ENCODE peak calls at places on chromosomes 4 and X, in four cellular contexts. One of them, this sample, is unnamed.
A peak's percentile ranks its signal among the peaks of the same experiment; 100 is the strongest.

GRCh38 chr4:168796362-168797106 is 213.5 kb downstream of the CBR4 start:
- DNase-seq in Peyer's patch: peak; percentile 66
- DNase-seq in retinal pigment epithelial cell: no peak
- DNase-seq in effector memory CD4-positive, alpha-beta T cell: no peak
- DNase-seq in this sample: no peak

GRCh38 chr4:112860731-112861377 is 188.6 kb upstream of the ANK2 start:
- DNase-seq in retinal pigment epithelial cell: no peak
- DNase-seq in Peyer's patch: no peak
- DNase-seq in effector memory CD4-positive, alpha-beta T cell: no peak
- DNase-seq in this sample: no peak

GRCh38 chrX:1153940-1154339 is 58.5 kb downstream of the CRLF2 start:
- DNase-seq in Peyer's patch: peak; percentile 7
- DNase-seq in retinal pigment epithelial cell: no peak
- DNase-seq in effector memory CD4-positive, alpha-beta T cell: no peak
- DNase-seq in this sample: no peak

GRCh38 chr4:54945838-54946237 is 179.6 kb downstream of the KDR start:
- DNase-seq in effector memory CD4-positive, alpha-beta T cell: no peak
- DNase-seq in Peyer's patch: no peak
- DNase-seq in retinal pigment epithelial cell: no peak
- DNase-seq in this sample: no peak

GRCh38 chr4:149203256-149204001 is 612.2 kb downstream of the IQCM start:
- DNase-seq in effector memory CD4-positive, alpha-beta T cell: no peak
- DNase-seq in retinal pigment epithelial cell: peak; percentile 58
- DNase-seq in Peyer's patch: peak; percentile 60
- DNase-seq in this sample: no peak

GRCh38 chrX:7133036-7133412 is 14.5 kb upstream of the STS start:
- DNase-seq in retinal pigment epithelial cell: no peak
- DNase-seq in Peyer's patch: no peak
- DNase-seq in effector memory CD4-positive, alpha-beta T cell: no peak
- DNase-seq in this sample: no peak

GRCh38 chrX:148811236-148811635 is 310.8 kb downstream of the AFF2 start:
- DNase-seq in effector memory CD4-positive, alpha-beta T cell: no peak
- DNase-seq in retinal pigment epithelial cell: no peak
- DNase-seq in Peyer's patch: no peak
- DNase-seq in this sample: no peak

GRCh38 chrX:50704360-50704759 is 109.6 kb downstream of the SHROOM4 start:
- DNase-seq in Peyer's patch: no peak
- DNase-seq in retinal pigment epithelial cell: no peak
- DNase-seq in effector memory CD4-positive, alpha-beta T cell: no peak
- DNase-seq in this sample: no peak

GRCh38 chrX:74119016-74119910 is 184.7 kb upstream of the ZCCHC13 start:
- DNase-seq in effector memory CD4-positive, alpha-beta T cell: no peak
- DNase-seq in retinal pigment epithelial cell: no peak
- DNase-seq in Peyer's patch: no peak
- DNase-seq in this sample: no peak

GRCh38 chrX:50988649-50989048 is 78.1 kb downstream of the BMP15 start:
- DNase-seq in Peyer's patch: peak; percentile 53
- DNase-seq in effector memory CD4-positive, alpha-beta T cell: no peak
- DNase-seq in retinal pigment epithelial cell: no peak
- DNase-seq in this sample: peak; percentile 8

GRCh38 chrX:10884246-10884645 is 226.9 kb upstream of the HCCS start:
- DNase-seq in effector memory CD4-positive, alpha-beta T cell: no peak
- DNase-seq in Peyer's patch: no peak
- DNase-seq in retinal pigment epithelial cell: no peak
- DNase-seq in this sample: no peak

GRCh38 chr4:2436301-2436700 is 17.5 kb downstream of the CFAP99 start:
- DNase-seq in effector memory CD4-positive, alpha-beta T cell: no peak
- DNase-seq in Peyer's patch: peak; percentile 60
- DNase-seq in retinal pigment epithelial cell: no peak
- DNase-seq in this sample: no peak

GRCh38 chrX:129239371-129239770 is 283.9 kb downstream of the SMARCA1 start:
- DNase-seq in effector memory CD4-positive, alpha-beta T cell: no peak
- DNase-seq in Peyer's patch: no peak
- DNase-seq in retinal pigment epithelial cell: peak; percentile 3
- DNase-seq in this sample: no peak

GRCh38 chr4:7628432-7628831 is 193.7 kb upstream of the PSAPL1 start:
- DNase-seq in effector memory CD4-positive, alpha-beta T cell: no peak
- DNase-seq in Peyer's patch: no peak
- DNase-seq in retinal pigment epithelial cell: no peak
- DNase-seq in this sample: no peak

GRCh38 chr4:7625073-7625472 is 190.3 kb upstream of the PSAPL1 start:
- DNase-seq in retinal pigment epithelial cell: no peak
- DNase-seq in effector memory CD4-positive, alpha-beta T cell: no peak
- DNase-seq in Peyer's patch: no peak
- DNase-seq in this sample: no peak

GRCh38 chr4:7627251-7628250 is 192.8 kb upstream of the PSAPL1 start:
- DNase-seq in retinal pigment epithelial cell: no peak
- DNase-seq in effector memory CD4-positive, alpha-beta T cell: no peak
- DNase-seq in Peyer's patch: no peak
- DNase-seq in this sample: no peak

GRCh38 chr4:7624361-7624760 is 189.6 kb upstream of the PSAPL1 start:
- DNase-seq in effector memory CD4-positive, alpha-beta T cell: no peak
- DNase-seq in Peyer's patch: no peak
- DNase-seq in retinal pigment epithelial cell: no peak
- DNase-seq in this sample: no peak

GRCh38 chr4:7626551-7626950 is 191.8 kb upstream of the PSAPL1 start:
- DNase-seq in Peyer's patch: no peak
- DNase-seq in retinal pigment epithelial cell: no peak
- DNase-seq in effector memory CD4-positive, alpha-beta T cell: no peak
- DNase-seq in this sample: no peak
- H3K4me3 ChIP-seq in Peyer's patch: no peak overlapping the region
- H3K4me3 ChIP-seq in retinal pigment epithelial cell: no peak overlapping the region
- H3K4me3 ChIP-seq in effector memory CD4-positive, alpha-beta T cell: no peak overlapping the region
- H3K4me3 ChIP-seq in this sample: no peak overlapping the region

GRCh38 chr4:180557348-180557747 is 1685.9 kb upstream of the TENM3 start:
- DNase-seq in retinal pigment epithelial cell: no peak
- DNase-seq in effector memory CD4-positive, alpha-beta T cell: no peak
- DNase-seq in Peyer's patch: no peak
- DNase-seq in this sample: no peak

GRCh38 chr4:180563977-180564376 is 1679.2 kb upstream of the TENM3 start:
- DNase-seq in Peyer's patch: no peak
- DNase-seq in retinal pigment epithelial cell: no peak
- DNase-seq in effector memory CD4-positive, alpha-beta T cell: no peak
- DNase-seq in this sample: no peak

GRCh38 chr4:180565856-180566431 is 1677.3 kb upstream of the TENM3 start:
- DNase-seq in Peyer's patch: no peak
- DNase-seq in effector memory CD4-positive, alpha-beta T cell: no peak
- DNase-seq in retinal pigment epithelial cell: no peak
- DNase-seq in this sample: no peak

GRCh38 chr4:180558427-180558826 is 1684.8 kb upstream of the TENM3 start:
- DNase-seq in retinal pigment epithelial cell: no peak
- DNase-seq in Peyer's patch: no peak
- DNase-seq in effector memory CD4-positive, alpha-beta T cell: no peak
- DNase-seq in this sample: no peak

GRCh38 chr4:180560896-180561295 is 1682.3 kb upstream of the TENM3 start:
- DNase-seq in Peyer's patch: no peak
- DNase-seq in retinal pigment epithelial cell: peak; percentile 51
- DNase-seq in effector memory CD4-positive, alpha-beta T cell: no peak
- DNase-seq in this sample: no peak
- H3K4me3 ChIP-seq in Peyer's patch: no peak overlapping the region
- H3K4me3 ChIP-seq in retinal pigment epithelial cell: no peak overlapping the region
- H3K4me3 ChIP-seq in effector memory CD4-positive, alpha-beta T cell: no peak overlapping the region
- H3K4me3 ChIP-seq in this sample: no peak overlapping the region

GRCh38 chr4:121822047-121822446 is 1.6 kb downstream of the CCNA2 start:
- DNase-seq in Peyer's patch: no peak
- DNase-seq in effector memory CD4-positive, alpha-beta T cell: no peak
- DNase-seq in retinal pigment epithelial cell: no peak
- DNase-seq in this sample: no peak
- H3K4me3 ChIP-seq in Peyer's patch: no peak overlapping the region
- H3K4me3 ChIP-seq in effector memory CD4-positive, alpha-beta T cell: no peak overlapping the region
- H3K4me3 ChIP-seq in retinal pigment epithelial cell: peak overlapping the region; percentile 88
- H3K4me3 ChIP-seq in this sample: peak overlapping the region; percentile 99

DNA sequence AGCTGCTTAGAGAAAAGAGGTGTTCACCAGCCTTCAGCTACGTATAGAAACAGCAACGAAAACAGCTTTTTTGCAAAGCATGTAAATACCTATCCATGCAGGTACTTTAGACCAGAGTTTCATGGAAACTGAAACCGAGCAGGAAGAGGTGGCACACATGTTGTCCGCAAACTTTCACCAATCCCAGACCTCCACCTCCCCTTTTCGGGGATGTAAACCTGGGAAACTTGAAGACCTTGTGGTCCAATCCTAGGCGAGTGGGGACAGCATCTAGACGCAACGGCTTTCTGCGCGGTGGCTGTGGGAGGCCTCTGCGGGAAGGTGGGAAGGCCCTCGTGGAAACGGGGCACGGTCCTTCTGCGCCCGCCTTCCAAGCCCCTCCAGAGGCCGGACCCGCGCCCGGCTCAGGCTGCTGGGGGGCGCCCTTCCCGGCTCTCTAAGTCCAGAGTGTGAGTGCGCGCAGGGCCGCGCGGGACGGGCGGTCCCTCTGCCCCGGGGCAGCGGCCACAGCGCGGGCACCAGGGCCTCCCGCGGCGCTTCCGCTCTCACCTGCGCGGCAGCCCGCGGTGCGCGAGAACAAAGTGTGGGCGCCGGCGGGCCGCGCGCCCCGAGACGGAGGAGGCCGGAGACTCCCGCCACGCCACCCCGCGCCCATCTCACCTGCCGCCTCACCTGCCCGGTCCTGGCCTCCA is 831 bp upstream of the SHROOM2 start:
- DNase-seq in Peyer's patch: no peak
- DNase-seq in effector memory CD4-positive, alpha-beta T cell: no peak
- DNase-seq in retinal pigment epithelial cell: no peak
- DNase-seq in this sample: no peak
- H3K4me3 ChIP-seq in Peyer's patch: no peak overlapping the region
- H3K4me3 ChIP-seq in effector memory CD4-positive, alpha-beta T cell: no peak overlapping the region
- H3K4me3 ChIP-seq in retinal pigment epithelial cell: peak overlapping the region; percentile 26
- H3K4me3 ChIP-seq in this sample: no peak overlapping the region

GRCh38 chr4:152045397-152045780 is 284.6 kb upstream of the GATB start:
- DNase-seq in effector memory CD4-positive, alpha-beta T cell: no peak
- DNase-seq in retinal pigment epithelial cell: peak; percentile 21
- DNase-seq in Peyer's patch: no peak
- DNase-seq in this sample: no peak

GRCh38 chr4:152047451-152047850 is 286.6 kb upstream of the GATB start:
- DNase-seq in effector memory CD4-positive, alpha-beta T cell: no peak
- DNase-seq in retinal pigment epithelial cell: no peak
- DNase-seq in Peyer's patch: no peak
- DNase-seq in this sample: no peak

GRCh38 chr4:152045781-152046571 is 285.2 kb upstream of the GATB start:
- DNase-seq in effector memory CD4-positive, alpha-beta T cell: no peak
- DNase-seq in retinal pigment epithelial cell: peak; percentile 83
- DNase-seq in Peyer's patch: peak; percentile 52
- DNase-seq in this sample: no peak

GRCh38 chr4:152041304-152041703 is 280.5 kb upstream of the GATB start:
- DNase-seq in Peyer's patch: no peak
- DNase-seq in effector memory CD4-positive, alpha-beta T cell: no peak
- DNase-seq in retinal pigment epithelial cell: no peak
- DNase-seq in this sample: no peak

DNA sequence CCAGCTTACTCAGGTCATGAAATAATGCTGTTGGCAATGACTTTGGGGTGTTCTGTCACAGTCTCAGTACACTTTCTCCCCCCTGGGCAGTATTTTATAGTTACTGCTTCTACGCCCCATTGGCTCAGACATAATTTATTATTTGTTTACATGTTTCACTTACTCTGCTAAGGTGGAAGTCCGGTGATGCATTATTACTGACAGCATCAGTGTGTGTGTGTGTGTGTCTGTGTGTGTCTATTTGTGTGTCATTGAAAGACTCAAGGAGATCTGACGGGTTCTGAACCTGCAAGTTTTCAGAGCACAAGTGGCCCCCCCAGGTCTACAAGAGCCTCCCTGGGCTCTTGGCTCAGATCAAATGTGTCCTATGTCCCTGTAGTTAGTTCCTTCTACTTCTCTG is 283.5 kb upstream of the GATB start:
- DNase-seq in effector memory CD4-positive, alpha-beta T cell: no peak
- DNase-seq in retinal pigment epithelial cell: no peak
- DNase-seq in Peyer's patch: no peak
- DNase-seq in this sample: no peak
- H3K4me3 ChIP-seq in effector memory CD4-positive, alpha-beta T cell: no peak overlapping the region
- H3K4me3 ChIP-seq in retinal pigment epithelial cell: no peak overlapping the region
- H3K4me3 ChIP-seq in Peyer's patch: no peak overlapping the region
- H3K4me3 ChIP-seq in this sample: no peak overlapping the region

DNA sequence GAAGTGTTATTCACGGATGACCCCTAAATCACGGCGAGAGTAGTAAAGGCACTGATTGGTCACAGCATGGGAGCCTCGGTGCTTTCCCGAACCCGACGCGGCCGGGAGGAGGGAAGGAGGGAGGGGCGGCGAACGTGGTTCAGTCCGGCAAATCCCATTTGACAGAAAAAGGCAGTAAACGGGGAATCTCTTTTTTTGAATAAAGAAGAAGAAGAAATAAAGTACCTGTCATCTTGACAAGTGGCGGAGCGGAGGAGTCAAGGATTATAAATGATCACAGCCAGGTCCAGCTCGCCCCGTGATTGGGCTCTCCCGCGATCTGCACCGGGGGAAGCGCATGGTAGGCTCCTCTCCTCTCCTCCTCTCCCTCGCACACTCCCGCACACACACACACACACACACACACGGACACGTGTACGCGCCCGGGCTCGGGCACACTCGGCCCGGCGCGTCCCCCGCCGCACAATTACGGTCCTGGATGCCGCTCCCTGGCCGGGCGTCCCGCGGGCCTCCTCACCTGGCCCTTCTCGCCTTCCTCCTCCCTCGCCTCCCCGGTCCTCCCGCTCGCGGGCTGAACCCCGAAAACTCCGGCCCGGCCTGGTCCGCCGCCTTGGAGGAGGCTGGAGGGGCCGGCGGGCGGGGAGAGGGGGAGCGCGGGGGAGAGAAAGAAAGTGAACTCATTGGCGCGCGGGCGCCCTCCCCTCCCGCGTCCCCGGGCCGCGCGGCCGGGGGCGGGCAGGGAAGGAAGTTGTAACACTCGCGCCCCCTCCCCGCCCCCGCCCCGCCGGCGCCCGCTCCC is 99.2 kb upstream of the TENM3 start:
- DNase-seq in effector memory CD4-positive, alpha-beta T cell: no peak
- DNase-seq in Peyer's patch: peak; percentile 58
- DNase-seq in retinal pigment epithelial cell: no peak
- DNase-seq in this sample: no peak
- H3K4me3 ChIP-seq in effector memory CD4-positive, alpha-beta T cell: no peak overlapping the region
- H3K4me3 ChIP-seq in Peyer's patch: peak overlapping the region; percentile 37
- H3K4me3 ChIP-seq in retinal pigment epithelial cell: peak overlapping the region; percentile 65
- H3K4me3 ChIP-seq in this sample: peak overlapping the region; percentile 37

DNA sequence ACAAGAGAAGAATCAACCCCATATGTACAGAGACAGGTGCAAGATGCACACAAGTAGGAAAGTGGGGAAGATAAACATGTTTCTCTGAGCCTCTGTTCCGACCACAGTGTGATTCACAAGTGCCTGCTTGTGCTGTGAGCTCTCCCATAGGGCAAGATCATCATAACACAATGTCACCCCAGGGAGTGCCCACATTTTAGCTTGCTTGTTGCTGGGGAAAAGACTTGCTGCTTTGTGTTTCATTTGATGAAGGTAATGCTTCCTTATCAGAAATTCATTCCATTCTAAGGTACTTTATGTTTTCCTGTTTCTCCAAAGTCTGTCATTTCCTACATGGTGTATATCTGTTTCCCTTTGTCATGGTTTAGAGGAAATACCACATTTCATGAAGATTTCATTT is 304.5 kb upstream of the DIPK2B start:
- DNase-seq in retinal pigment epithelial cell: no peak
- DNase-seq in effector memory CD4-positive, alpha-beta T cell: no peak
- DNase-seq in Peyer's patch: no peak
- DNase-seq in this sample: no peak
- H3K4me3 ChIP-seq in retinal pigment epithelial cell: no peak overlapping the region
- H3K4me3 ChIP-seq in effector memory CD4-positive, alpha-beta T cell: no peak overlapping the region
- H3K4me3 ChIP-seq in Peyer's patch: no peak overlapping the region
- H3K4me3 ChIP-seq in this sample: no peak overlapping the region

GRCh38 chrX:135421932-135422809 is at the start of gene SMIM10L2A:
- DNase-seq in retinal pigment epithelial cell: no peak
- DNase-seq in Peyer's patch: peak; percentile 43
- DNase-seq in effector memory CD4-positive, alpha-beta T cell: no peak
- DNase-seq in this sample: no peak
- H3K4me3 ChIP-seq in retinal pigment epithelial cell: peak within 1 kb of the TSS; percentile 24
- H3K4me3 ChIP-seq in Peyer's patch: peak within 1 kb of the TSS; percentile 41
- H3K4me3 ChIP-seq in effector memory CD4-positive, alpha-beta T cell: no peak within 1 kb of the TSS
- H3K4me3 ChIP-seq in this sample: peak within 1 kb of the TSS; percentile 38

This sample was measured in HL-60.